ENCODE peak calls at places on chromosomes 4 and X, in six cellular contexts. One of them, this sample, is unnamed.

GRCh38 chr4:83582289-83582756 is 46.4 kb downstream of the GPAT3 start:
- DNase-seq in PC-3: peak
- DNase-seq in type B pancreatic cell: no peak
- DNase-seq in dorsolateral prefrontal cortex: no peak
- DNase-seq in glutamatergic neuron: no peak
- DNase-seq in neural crest cell: no peak
- DNase-seq in this sample: no peak

GRCh38 chr4:74805601-74806000 is 11.3 kb upstream of the BTC start:
- DNase-seq in PC-3: peak
- DNase-seq in type B pancreatic cell: no peak
- DNase-seq in dorsolateral prefrontal cortex: no peak
- DNase-seq in glutamatergic neuron: no peak
- DNase-seq in neural crest cell: no peak
- DNase-seq in this sample: peak

GRCh38 chr4:76993787-76994641 is 44.5 kb downstream of the SEPTIN11 start:
- DNase-seq in PC-3: no peak
- DNase-seq in type B pancreatic cell: no peak
- DNase-seq in dorsolateral prefrontal cortex: no peak
- DNase-seq in glutamatergic neuron: no peak
- DNase-seq in neural crest cell: no peak
- DNase-seq in this sample: no peak

GRCh38 chrX:43741843-43742573 is 85.9 kb downstream of the MAOA start:
- DNase-seq in PC-3: peak
- DNase-seq in type B pancreatic cell: no peak
- DNase-seq in dorsolateral prefrontal cortex: no peak
- DNase-seq in glutamatergic neuron: no peak
- DNase-seq in neural crest cell: no peak
- DNase-seq in this sample: no peak

GRCh38 chr4:156888762-156889161 is 82.8 kb downstream of the PDGFC start:
- DNase-seq in PC-3: peak
- DNase-seq in type B pancreatic cell: no peak
- DNase-seq in dorsolateral prefrontal cortex: no peak
- DNase-seq in glutamatergic neuron: no peak
- DNase-seq in neural crest cell: no peak
- DNase-seq in this sample: peak

GRCh38 chr4:4859799-4860380 is 425 bp downstream of the MSX1 start:
- DNase-seq in PC-3: no peak
- DNase-seq in type B pancreatic cell: peak
- DNase-seq in dorsolateral prefrontal cortex: no peak
- DNase-seq in glutamatergic neuron: peak
- DNase-seq in neural crest cell: no peak
- DNase-seq in this sample: no peak

GRCh38 chr4:133151301-133151680 is 2.2 kb downstream of the PCDH10 start:
- DNase-seq in PC-3: no peak
- DNase-seq in type B pancreatic cell: peak
- DNase-seq in dorsolateral prefrontal cortex: peak
- DNase-seq in glutamatergic neuron: peak
- DNase-seq in neural crest cell: no peak
- DNase-seq in this sample: no peak

GRCh38 chr4:140098481-140099132 is 55.4 kb downstream of the MAML3 start:
- DNase-seq in PC-3: peak
- DNase-seq in type B pancreatic cell: no peak
- DNase-seq in dorsolateral prefrontal cortex: no peak
- DNase-seq in glutamatergic neuron: no peak
- DNase-seq in neural crest cell: no peak
- DNase-seq in this sample: no peak

GRCh38 chrX:19627533-19627932 is 112.2 kb upstream of the MAP3K15 start:
- DNase-seq in PC-3: peak
- DNase-seq in type B pancreatic cell: no peak
- DNase-seq in dorsolateral prefrontal cortex: no peak
- DNase-seq in glutamatergic neuron: no peak
- DNase-seq in neural crest cell: no peak
- DNase-seq in this sample: no peak

GRCh38 chr4:48226199-48226598 is 43.4 kb downstream of the TEC start:
- DNase-seq in PC-3: no peak
- DNase-seq in type B pancreatic cell: no peak
- DNase-seq in dorsolateral prefrontal cortex: no peak
- DNase-seq in glutamatergic neuron: no peak
- DNase-seq in neural crest cell: no peak
- DNase-seq in this sample: no peak

GRCh38 chrX:40877869-40878268 is 142.5 kb upstream of the MED14 start:
- DNase-seq in PC-3: peak
- DNase-seq in type B pancreatic cell: no peak
- DNase-seq in dorsolateral prefrontal cortex: no peak
- DNase-seq in glutamatergic neuron: no peak
- DNase-seq in neural crest cell: no peak
- DNase-seq in this sample: no peak

GRCh38 chr4:7876096-7876993 is 63.3 kb downstream of the AFAP1 start:
- DNase-seq in PC-3: no peak
- DNase-seq in type B pancreatic cell: no peak
- DNase-seq in dorsolateral prefrontal cortex: no peak
- DNase-seq in glutamatergic neuron: no peak
- DNase-seq in neural crest cell: peak
- DNase-seq in this sample: peak

GRCh38 chr4:151694819-151695730 is 65.7 kb downstream of the GATB start:
- DNase-seq in PC-3: no peak
- DNase-seq in type B pancreatic cell: no peak
- DNase-seq in dorsolateral prefrontal cortex: no peak
- DNase-seq in glutamatergic neuron: no peak
- DNase-seq in neural crest cell: no peak
- DNase-seq in this sample: no peak

GRCh38 chrX:2691543-2692220 is 587 bp downstream of the CD99 start:
- DNase-seq in PC-3: peak
- DNase-seq in type B pancreatic cell: no peak
- DNase-seq in dorsolateral prefrontal cortex: no peak
- DNase-seq in glutamatergic neuron: no peak
- DNase-seq in neural crest cell: peak
- DNase-seq in this sample: peak

GRCh38 chr4:19689511-19689910 is 562.2 kb upstream of the SLIT2 start:
- DNase-seq in PC-3: peak
- DNase-seq in type B pancreatic cell: no peak
- DNase-seq in dorsolateral prefrontal cortex: no peak
- DNase-seq in glutamatergic neuron: no peak
- DNase-seq in neural crest cell: no peak
- DNase-seq in this sample: peak

GRCh38 chr4:14792702-14793227 is 209.5 kb upstream of the CPEB2 start:
- DNase-seq in PC-3: peak
- DNase-seq in type B pancreatic cell: no peak
- DNase-seq in dorsolateral prefrontal cortex: no peak
- DNase-seq in glutamatergic neuron: no peak
- DNase-seq in neural crest cell: no peak
- DNase-seq in this sample: no peak

GRCh38 chrX:109880629-109881028 is 122.3 kb upstream of the TMEM164 start:
- DNase-seq in PC-3: no peak
- DNase-seq in type B pancreatic cell: no peak
- DNase-seq in dorsolateral prefrontal cortex: no peak
- DNase-seq in glutamatergic neuron: no peak
- DNase-seq in neural crest cell: no peak
- DNase-seq in this sample: no peak

GRCh38 chr4:24559889-24560288 is 24.5 kb downstream of the DHX15 start:
- DNase-seq in PC-3: no peak
- DNase-seq in type B pancreatic cell: no peak
- DNase-seq in dorsolateral prefrontal cortex: no peak
- DNase-seq in glutamatergic neuron: no peak
- DNase-seq in neural crest cell: no peak
- DNase-seq in this sample: no peak

GRCh38 chr4:85084371-85085170 is 118.1 kb upstream of the WDFY3 start:
- DNase-seq in PC-3: peak
- DNase-seq in type B pancreatic cell: no peak
- DNase-seq in dorsolateral prefrontal cortex: peak
- DNase-seq in glutamatergic neuron: peak
- DNase-seq in neural crest cell: peak
- DNase-seq in this sample: peak

GRCh38 chrX:17377047-17377692 is 2.2 kb downstream of the NHS start:
- DNase-seq in PC-3: no peak
- DNase-seq in type B pancreatic cell: peak
- DNase-seq in dorsolateral prefrontal cortex: no peak
- DNase-seq in glutamatergic neuron: peak
- DNase-seq in neural crest cell: peak
- DNase-seq in this sample: no peak

GRCh38 chrX:14673764-14674163 is 144.4 kb downstream of the GLRA2 start:
- DNase-seq in PC-3: peak
- DNase-seq in type B pancreatic cell: no peak
- DNase-seq in dorsolateral prefrontal cortex: no peak
- DNase-seq in glutamatergic neuron: no peak
- DNase-seq in neural crest cell: no peak
- DNase-seq in this sample: peak

GRCh38 chrX:21932277-21932996 is 8.1 kb upstream of the SMS start:
- DNase-seq in PC-3: peak
- DNase-seq in type B pancreatic cell: no peak
- DNase-seq in dorsolateral prefrontal cortex: no peak
- DNase-seq in glutamatergic neuron: no peak
- DNase-seq in neural crest cell: no peak
- DNase-seq in this sample: peak

GRCh38 chr4:143375326-143376073 is 38.8 kb downstream of the GAB1 start:
- DNase-seq in PC-3: peak
- DNase-seq in type B pancreatic cell: no peak
- DNase-seq in dorsolateral prefrontal cortex: peak
- DNase-seq in glutamatergic neuron: peak
- DNase-seq in neural crest cell: no peak
- DNase-seq in this sample: peak

GRCh38 chr4:83516042-83516772 is 19.7 kb upstream of the GPAT3 start:
- DNase-seq in PC-3: peak
- DNase-seq in type B pancreatic cell: no peak
- DNase-seq in dorsolateral prefrontal cortex: no peak
- DNase-seq in glutamatergic neuron: no peak
- DNase-seq in neural crest cell: no peak
- DNase-seq in this sample: peak

GRCh38 chrX:111568356-111568755 is 56.9 kb downstream of the SERTM2 start:
- DNase-seq in PC-3: peak
- DNase-seq in type B pancreatic cell: no peak
- DNase-seq in dorsolateral prefrontal cortex: no peak
- DNase-seq in glutamatergic neuron: no peak
- DNase-seq in neural crest cell: no peak
- DNase-seq in this sample: no peak
- TF ChIP-seq CTCF in PC-3: peak
- TF ChIP-seq CTCF in type B pancreatic cell: peak
- TF ChIP-seq CTCF in dorsolateral prefrontal cortex: no peak
- TF ChIP-seq CTCF in glutamatergic neuron: peak
- TF ChIP-seq CTCF in neural crest cell: peak
- TF ChIP-seq CTCF in this sample: peak

DNA sequence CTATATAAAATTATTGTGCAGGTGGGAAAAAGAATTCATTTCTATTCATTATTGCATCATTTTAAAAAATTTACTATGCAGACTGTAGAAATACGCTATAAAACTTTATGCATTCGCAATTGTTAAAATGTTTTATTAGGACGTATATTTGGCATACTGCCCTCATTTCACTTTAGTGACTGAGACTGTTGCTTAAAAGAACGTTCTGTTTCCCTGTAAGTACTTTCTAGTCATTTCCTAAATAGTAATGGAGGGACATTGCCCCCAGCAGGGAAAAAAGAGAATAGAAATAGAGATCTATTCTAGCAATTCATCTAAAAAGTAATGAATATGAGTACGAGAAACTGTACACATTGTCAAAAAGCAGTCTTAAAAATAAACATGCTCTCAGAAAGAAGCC is 1295.8 kb upstream of the TENM3 start:
- DNase-seq in PC-3: peak
- DNase-seq in type B pancreatic cell: no peak
- DNase-seq in dorsolateral prefrontal cortex: no peak
- DNase-seq in glutamatergic neuron: no peak
- DNase-seq in neural crest cell: no peak
- DNase-seq in this sample: no peak
- TF ChIP-seq CTCF in PC-3: peak
- TF ChIP-seq CTCF in type B pancreatic cell: peak
- TF ChIP-seq CTCF in dorsolateral prefrontal cortex: peak
- TF ChIP-seq CTCF in glutamatergic neuron: no peak
- TF ChIP-seq CTCF in neural crest cell: peak
- TF ChIP-seq CTCF in this sample: no peak

GRCh38 chrX:16282209-16282608 is 114.9 kb downstream of the MAGEB17 start:
- DNase-seq in PC-3: peak
- DNase-seq in type B pancreatic cell: no peak
- DNase-seq in dorsolateral prefrontal cortex: no peak
- DNase-seq in glutamatergic neuron: no peak
- DNase-seq in neural crest cell: no peak
- DNase-seq in this sample: no peak

GRCh38 chrX:16278927-16279326 is 111.6 kb downstream of the MAGEB17 start:
- DNase-seq in PC-3: no peak
- DNase-seq in type B pancreatic cell: no peak
- DNase-seq in dorsolateral prefrontal cortex: no peak
- DNase-seq in glutamatergic neuron: no peak
- DNase-seq in neural crest cell: no peak
- DNase-seq in this sample: no peak
- TF ChIP-seq CTCF in PC-3: no peak
- TF ChIP-seq CTCF in type B pancreatic cell: peak
- TF ChIP-seq CTCF in dorsolateral prefrontal cortex: no peak
- TF ChIP-seq CTCF in glutamatergic neuron: no peak
- TF ChIP-seq CTCF in neural crest cell: no peak
- TF ChIP-seq CTCF in this sample: no peak

GRCh38 chr4:113012122-113012725 is 37.2 kb upstream of the ANK2 start:
- DNase-seq in PC-3: no peak
- DNase-seq in type B pancreatic cell: no peak
- DNase-seq in dorsolateral prefrontal cortex: no peak
- DNase-seq in glutamatergic neuron: no peak
- DNase-seq in neural crest cell: no peak
- DNase-seq in this sample: no peak
- TF ChIP-seq CTCF in PC-3: no peak
- TF ChIP-seq CTCF in type B pancreatic cell: no peak
- TF ChIP-seq CTCF in dorsolateral prefrontal cortex: no peak
- TF ChIP-seq CTCF in glutamatergic neuron: no peak
- TF ChIP-seq CTCF in neural crest cell: no peak
- TF ChIP-seq CTCF in this sample: no peak

DNA sequence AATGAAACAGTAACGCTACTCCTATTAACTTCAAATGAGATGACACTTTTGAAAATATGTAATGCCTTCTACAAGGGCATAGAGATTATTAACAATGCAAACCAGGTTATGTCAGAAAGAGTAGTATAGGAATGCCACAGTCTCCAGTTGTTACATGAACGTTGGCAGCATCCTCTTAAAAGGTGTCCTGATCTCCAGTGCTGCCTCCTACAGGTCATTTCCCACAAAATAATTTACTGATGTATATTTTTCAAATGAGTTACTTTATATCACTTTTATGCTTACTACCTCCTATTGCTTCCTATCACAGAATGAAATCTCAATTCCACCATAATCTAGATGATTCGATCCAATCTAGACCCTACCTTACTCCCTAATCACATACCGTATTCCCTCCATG is 195.2 kb upstream of the EPHA5 start:
- DNase-seq in PC-3: peak
- DNase-seq in type B pancreatic cell: no peak
- DNase-seq in dorsolateral prefrontal cortex: no peak
- DNase-seq in glutamatergic neuron: no peak
- DNase-seq in neural crest cell: peak
- DNase-seq in this sample: no peak
- TF ChIP-seq CTCF in PC-3: peak
- TF ChIP-seq CTCF in type B pancreatic cell: peak
- TF ChIP-seq CTCF in dorsolateral prefrontal cortex: no peak
- TF ChIP-seq CTCF in glutamatergic neuron: peak
- TF ChIP-seq CTCF in neural crest cell: peak
- TF ChIP-seq CTCF in this sample: peak

DNA sequence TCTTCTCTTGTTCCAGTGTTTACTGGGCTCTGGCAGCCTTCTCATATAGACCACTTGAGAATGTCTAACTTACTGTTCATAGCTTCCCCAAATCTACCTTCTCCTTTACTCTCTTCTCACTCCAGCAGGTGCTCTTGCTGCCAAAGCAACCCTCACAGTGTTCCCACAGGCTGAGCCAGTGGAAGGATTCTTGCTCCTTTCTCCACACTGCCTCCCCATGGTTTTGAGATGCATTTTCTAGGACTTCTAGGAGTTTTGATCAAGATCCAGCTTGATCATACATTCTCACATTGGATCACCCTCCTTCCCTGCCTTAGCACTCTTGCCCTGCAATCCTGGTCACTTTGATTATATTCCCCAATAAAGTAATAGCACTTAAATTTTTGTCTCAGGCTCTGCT is 230.8 kb downstream of the TMEM47 start:
- DNase-seq in PC-3: peak
- DNase-seq in type B pancreatic cell: no peak
- DNase-seq in dorsolateral prefrontal cortex: no peak
- DNase-seq in glutamatergic neuron: no peak
- DNase-seq in neural crest cell: no peak
- DNase-seq in this sample: peak
- TF ChIP-seq CTCF in PC-3: no peak
- TF ChIP-seq CTCF in type B pancreatic cell: peak
- TF ChIP-seq CTCF in dorsolateral prefrontal cortex: no peak
- TF ChIP-seq CTCF in glutamatergic neuron: no peak
- TF ChIP-seq CTCF in neural crest cell: no peak
- TF ChIP-seq CTCF in this sample: peak